ENCODE peak calls at places on chromosomes 1 and 21, in five cellular contexts. One of them, this sample, is unnamed.

GRCh38 chr21:41425954-41426655 is at the start of gene MX1:
- DNase-seq in frontal cortex: peak; percentile 61
- DNase-seq in fibroblast of mammary gland: peak; percentile 30
- DNase-seq in nephron progenitor cell: peak; percentile 44
- DNase-seq in LoVo: peak; percentile 81
- DNase-seq in this sample: peak; percentile 83

GRCh38 chr1:59709333-59709732 is 105.4 kb upstream of the HOOK1 start:
- DNase-seq in frontal cortex: no peak
- DNase-seq in LoVo: no peak
- DNase-seq in nephron progenitor cell: no peak
- DNase-seq in fibroblast of mammary gland: no peak
- DNase-seq in this sample: no peak

GRCh38 chr1:206504363-206504713 is 3.0 kb upstream of the RASSF5 start:
- DNase-seq in LoVo: no peak
- DNase-seq in fibroblast of mammary gland: no peak
- DNase-seq in frontal cortex: no peak
- DNase-seq in nephron progenitor cell: no peak
- DNase-seq in this sample: no peak

GRCh38 chr1:44237721-44238457 is 24.6 kb downstream of the DMAP1 start:
- DNase-seq in frontal cortex: peak; percentile 46
- DNase-seq in fibroblast of mammary gland: peak; percentile 64
- DNase-seq in nephron progenitor cell: peak; percentile 92
- DNase-seq in LoVo: no peak
- DNase-seq in this sample: peak; percentile 98

GRCh38 chr1:110053557-110054428 is 16.7 kb downstream of the ALX3 start:
- DNase-seq in fibroblast of mammary gland: peak; percentile 42
- DNase-seq in frontal cortex: peak; percentile 71
- DNase-seq in nephron progenitor cell: peak; percentile 88
- DNase-seq in LoVo: peak; percentile 22
- DNase-seq in this sample: peak; percentile 90

GRCh38 chr1:113452921-113453770 is 62.8 kb downstream of the MAGI3 start:
- DNase-seq in frontal cortex: no peak
- DNase-seq in fibroblast of mammary gland: peak; percentile 71
- DNase-seq in nephron progenitor cell: no peak
- DNase-seq in LoVo: peak; percentile 38
- DNase-seq in this sample: peak; percentile 16

GRCh38 chr1:203367051-203367450 is 16.1 kb upstream of the FMOD start:
- DNase-seq in nephron progenitor cell: no peak
- DNase-seq in frontal cortex: no peak
- DNase-seq in LoVo: no peak
- DNase-seq in fibroblast of mammary gland: no peak
- DNase-seq in this sample: no peak

GRCh38 chr1:52125727-52126359 is 16.0 kb upstream of the ZFYVE9 start:
- DNase-seq in frontal cortex: no peak
- DNase-seq in fibroblast of mammary gland: no peak
- DNase-seq in nephron progenitor cell: no peak
- DNase-seq in LoVo: no peak
- DNase-seq in this sample: no peak

GRCh38 chr21:42964561-42965560 is 9.5 kb upstream of the PKNOX1 start:
- DNase-seq in LoVo: no peak
- DNase-seq in frontal cortex: no peak
- DNase-seq in nephron progenitor cell: no peak
- DNase-seq in fibroblast of mammary gland: no peak
- DNase-seq in this sample: peak; percentile 7

GRCh38 chr1:63368131-63368530 is 704 bp downstream of the ALG6 start:
- DNase-seq in frontal cortex: no peak
- DNase-seq in fibroblast of mammary gland: no peak
- DNase-seq in LoVo: no peak
- DNase-seq in nephron progenitor cell: no peak
- DNase-seq in this sample: no peak

GRCh38 chr1:185358957-185359356 is 41.9 kb upstream of the IVNS1ABP start:
- DNase-seq in fibroblast of mammary gland: no peak
- DNase-seq in LoVo: no peak
- DNase-seq in frontal cortex: no peak
- DNase-seq in nephron progenitor cell: no peak
- DNase-seq in this sample: no peak

GRCh38 chr1:76891931-76892330 is 24.7 kb downstream of the ST6GALNAC5 start:
- DNase-seq in nephron progenitor cell: no peak
- DNase-seq in LoVo: no peak
- DNase-seq in fibroblast of mammary gland: peak; percentile 26
- DNase-seq in frontal cortex: no peak
- DNase-seq in this sample: no peak

GRCh38 chr1:4027492-4028138 is 127.5 kb upstream of the C1orf174 start:
- DNase-seq in fibroblast of mammary gland: no peak
- DNase-seq in nephron progenitor cell: no peak
- DNase-seq in frontal cortex: no peak
- DNase-seq in LoVo: no peak
- DNase-seq in this sample: peak; percentile 81